ENCODE peak calls at places on chromosomes 6 and 20, in five cellular contexts. A is ovary, N is lung, E is cardiac fibroblast, G is EL. M is an unnamed sample.

GRCh38 chr6:14379568-14379967 is 262.0 kb downstream of the CD83 start:
- DNase-seq in E (no peak), G (no peak), N (no peak), A (no peak), M (no peak)

GRCh38 chr20:44104807-44105517 is 82.0 kb downstream of the JPH2 start:
- DNase-seq in E (peak; percentile 70), N (no peak), G (peak; percentile 52), A (no peak), M (peak; percentile 96)

GRCh38 chr20:57056651-57057050 is 209.8 kb downstream of the BMP7 start:
- DNase-seq in G (no peak), N (no peak), A (no peak), E (no peak), M (peak; percentile 83)

GRCh38 chr20:57813870-57814269 is 104.1 kb upstream of the PMEPA1 start:
- DNase-seq in E (no peak), A (no peak), G (no peak), N (no peak), M (no peak)

GRCh38 chr6:69542494-69542893 is 254.3 kb downstream of the LMBRD1 start:
- DNase-seq in E (no peak), A (no peak), N (no peak), G (no peak), M (no peak)

GRCh38 chr6:117481278-117481925 is 1.1 kb upstream of the DCBLD1 start:
- DNase-seq in E (no peak), G (no peak), A (no peak), N (no peak), M (no peak)

GRCh38 chr6:35253249-35253648 is 6.3 kb upstream of the ZNF76 start:
- DNase-seq in A (no peak), G (no peak), N (no peak), E (no peak), M (no peak)

GRCh38 chr6:53322188-53323029 is 26.3 kb downstream of the ELOVL5 start:
- DNase-seq in E (peak; percentile 38), G (peak; percentile 30), N (no peak), A (no peak), M (no peak)

GRCh38 chr6:138815797-138816528 is 20.1 kb downstream of the ECT2L start:
- DNase-seq in G (peak; percentile 71), E (peak; percentile 82), A (no peak), N (no peak), M (peak; percentile 80)

GRCh38 chr6:135830971-135831370 is 20.5 kb upstream of the PDE7B start:
- DNase-seq in E (no peak), N (no peak), A (no peak), G (no peak), M (no peak)

GRCh38 chr6:105803439-105803838 is 282.7 kb upstream of the PRDM1 start:
- DNase-seq in G (no peak), E (no peak), N (no peak), A (no peak), M (peak; percentile 51)

GRCh38 chr6:34982424-34982852 is 93.4 kb downstream of the ANKS1A start:
- DNase-seq in G (peak; percentile 28), E (peak; percentile 52), A (no peak), N (no peak), M (peak; percentile 56)

GRCh38 chr6:105483492-105483891 is 80.6 kb upstream of the PREP start:
- DNase-seq in E (peak; percentile 57), A (no peak), G (peak; percentile 59), N (no peak), M (peak; percentile 88)

GRCh38 chr6:31952140-31952805 is 6.4 kb downstream of the CFB start:
- DNase-seq in G (peak; percentile 65), N (peak; percentile 58), E (peak; percentile 74), A (peak; percentile 79), M (peak; percentile 74)

GRCh38 chr20:4985658-4986057 is 15.7 kb downstream of the SLC23A2 start:
- DNase-seq in A (no peak), N (no peak), E (no peak), G (no peak), M (no peak)

GRCh38 chr6:108027594-108027993 is 46.9 kb downstream of the OSTM1 start:
- DNase-seq in A (no peak), N (no peak), E (peak; percentile 15), G (peak; percentile 13), M (peak; percentile 32)

GRCh38 chr20:17281478-17281877 is 54.6 kb downstream of the PCSK2 start:
- DNase-seq in G (peak; percentile 17), N (peak; percentile 46), A (no peak), E (no peak), M (peak; percentile 44)

GRCh38 chr6:19377722-19378121 is 459.4 kb upstream of the ID4 start:
- DNase-seq in E (no peak), N (no peak), A (no peak), G (no peak), M (no peak)

GRCh38 chr6:83633149-83633548 is 75.8 kb downstream of the SNAP91 start:
- DNase-seq in E (no peak), N (no peak), A (no peak), G (no peak), M (no peak)

GRCh38 chr6:105608711-105609374 is 206.0 kb upstream of the PREP start:
- DNase-seq in E (peak; percentile 90), N (no peak), A (no peak), G (peak; percentile 99), M (peak; percentile 100)

GRCh38 chr6:8195040-8195713 is 92.8 kb upstream of the EEF1E1 start:
- DNase-seq in E (no peak), A (no peak), N (no peak), G (no peak), M (no peak)

GRCh38 chr6:160030103-160030502 is 61.2 kb downstream of the IGF2R start:
- DNase-seq in G (peak; percentile 97), N (peak; percentile 91), E (peak; percentile 95), A (peak; percentile 93), M (peak; percentile 93)

GRCh38 chr6:36624461-36625160 is 30.4 kb downstream of the SRSF3 start:
- DNase-seq in G (no peak), A (no peak), N (no peak), E (no peak), M (no peak)

GRCh38 chr6:135496805-135497411 is 632 bp downstream of the AHI1 start:
- DNase-seq in A (no peak), E (peak; percentile 10), N (no peak), G (no peak), M (peak; percentile 11)

GRCh38 chr6:4460595-4461475 is 315.4 kb upstream of the CDYL start:
- DNase-seq in N (no peak), A (peak; percentile 75), E (peak; percentile 72), G (peak; percentile 28), M (no peak)

M was measured in M059J.